ENCODE peak calls at places on chromosome 9, in five cellular contexts. X, U, S, L and K are unnamed samples.

GRCh38 chr9:124342946-124343485 is 72.2 kb downstream of the PSMB7 start:
- DNase-seq in S (peak; percentile 51), U (peak; percentile 39), X (no peak), L (peak; percentile 40), K (peak; percentile 45)

GRCh38 chr9:135618866-135619598 is 20.3 kb downstream of the GLT6D1 start:
- DNase-seq in L (no peak), X (no peak), S (no peak), U (no peak), K (no peak)

GRCh38 chr9:18689881-18690280 is 215.9 kb downstream of the ADAMTSL1 start:
- DNase-seq in L (no peak), S (no peak), U (no peak), X (no peak), K (no peak)

GRCh38 chr9:445033-445432 is 230.4 kb downstream of the DOCK8 start:
- DNase-seq in S (no peak), U (no peak), L (no peak), X (peak; percentile 30), K (no peak)

GRCh38 chr9:10260501-10260900 is 352.3 kb downstream of the PTPRD start:
- DNase-seq in L (no peak), X (no peak), S (peak; percentile 75), U (peak; percentile 8), K (no peak)

GRCh38 chr9:137315581-137316011 is 13.5 kb upstream of the NRARP start:
- DNase-seq in L (no peak), S (no peak), U (no peak), X (no peak), K (no peak)

GRCh38 chr9:14317667-14318255 is 3.8 kb upstream of the NFIB start:
- DNase-seq in U (no peak), S (no peak), L (no peak), X (no peak), K (no peak)

GRCh38 chr9:120477534-120478001 is 102.4 kb downstream of the CDK5RAP2 start:
- DNase-seq in S (peak; percentile 67), U (peak; percentile 80), X (peak; percentile 39), L (peak; percentile 43), K (peak; percentile 71)

GRCh38 chr9:18730241-18730640 is 256.3 kb downstream of the ADAMTSL1 start:
- DNase-seq in U (no peak), S (no peak), L (no peak), X (no peak), K (no peak)

GRCh38 chr9:2489838-2490314 is 131.7 kb upstream of the VLDLR start:
- DNase-seq in L (no peak), U (no peak), X (no peak), S (no peak), K (no peak)

GRCh38 chr9:99819484-99820329 is 2.0 kb upstream of the NR4A3 start:
- DNase-seq in S (peak; percentile 96), U (peak; percentile 96), X (peak; percentile 94), L (peak; percentile 94), K (peak; percentile 89)

GRCh38 chr9:135051316-135052038 is 36.0 kb upstream of the OLFM1 start:
- DNase-seq in L (no peak), U (no peak), X (no peak), S (no peak), K (no peak)

DNA sequence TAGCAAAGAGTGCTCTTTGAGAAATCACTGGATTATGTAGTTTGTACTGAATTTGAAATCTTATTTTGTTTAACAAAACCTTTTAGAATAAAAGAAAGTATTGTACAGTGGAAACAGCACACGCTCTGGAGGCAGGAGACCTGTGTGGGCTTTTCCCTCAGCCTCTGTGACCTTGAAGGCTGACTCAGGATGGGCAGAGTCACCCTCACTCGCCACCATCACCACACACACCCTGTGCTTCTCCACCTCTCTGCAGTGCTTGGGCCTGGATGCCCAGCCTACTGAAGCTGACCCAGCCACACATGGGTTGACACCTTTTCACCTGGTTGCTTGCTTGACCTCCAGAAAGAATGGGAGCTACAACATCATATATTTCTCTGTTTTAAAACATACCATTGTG is 19.6 kb downstream of the ANGPTL2 start:
- DNase-seq in S (no peak), X (no peak), U (no peak), L (no peak), K (no peak)
- H3K4me3 ChIP-seq in S (no peak overlapping the region), X (no peak overlapping the region), U (no peak overlapping the region), L (no peak overlapping the region), K (no peak overlapping the region)

GRCh38 chr9:89311346-89312153 is 555 bp downstream of the CKS2 start:
- DNase-seq in L (no peak), X (peak; percentile 61), S (no peak), U (no peak), K (peak; percentile 30)

GRCh38 chr9:89312154-89312616 is 1.2 kb downstream of the CKS2 start:
- DNase-seq in U (peak; percentile 46), X (no peak), L (no peak), S (peak; percentile 59), K (peak; percentile 36)

GRCh38 chr9:89315482-89315881 is 2.8 kb upstream of the SECISBP2 start:
- DNase-seq in U (no peak), L (no peak), X (no peak), S (no peak), K (no peak)

GRCh38 chr9:89314955-89315354 is 3.3 kb upstream of the SECISBP2 start:
- DNase-seq in X (no peak), U (no peak), L (no peak), S (no peak), K (no peak)

GRCh38 chr9:89313842-89314241 is 2.8 kb downstream of the CKS2 start:
- DNase-seq in L (no peak), U (no peak), X (no peak), S (no peak), K (no peak)
- H3K4me1 ChIP-seq in L (peaks cover 3% of the 10 kb centered on the region), U (peaks cover 23% of the 10 kb centered on the region), X (peaks cover 9% of the 10 kb centered on the region), S (peaks cover 2% of the 10 kb centered on the region), K (no peaks in the 10 kb centered on the region)

DNA sequence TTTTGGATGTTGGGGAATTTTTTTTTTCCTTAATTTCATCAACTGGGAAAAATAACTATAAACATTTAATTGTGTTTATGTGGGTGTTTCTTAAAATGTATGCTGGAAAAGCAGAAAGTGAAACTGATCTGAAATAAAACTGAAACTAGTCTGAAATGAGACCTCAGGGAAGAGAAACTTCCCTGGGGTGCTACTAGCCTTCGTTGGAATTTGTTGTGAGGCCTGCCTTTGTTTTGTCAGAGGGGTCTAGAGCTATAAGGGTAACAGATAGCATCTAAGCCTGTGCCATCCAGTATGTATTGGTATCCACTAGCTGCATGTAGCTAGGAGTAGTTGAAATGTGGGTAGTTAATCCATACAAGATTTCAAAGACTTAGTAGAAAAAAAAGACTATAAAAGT is 10.4 kb downstream of the ZNF618 start:
- DNase-seq in U (peak; percentile 51), X (no peak), L (no peak), S (peak; percentile 50), K (no peak)
- H3K4me3 ChIP-seq in U (no peak overlapping the region), X (no peak overlapping the region), L (no peak overlapping the region), S (no peak overlapping the region), K (no peak overlapping the region)

DNA sequence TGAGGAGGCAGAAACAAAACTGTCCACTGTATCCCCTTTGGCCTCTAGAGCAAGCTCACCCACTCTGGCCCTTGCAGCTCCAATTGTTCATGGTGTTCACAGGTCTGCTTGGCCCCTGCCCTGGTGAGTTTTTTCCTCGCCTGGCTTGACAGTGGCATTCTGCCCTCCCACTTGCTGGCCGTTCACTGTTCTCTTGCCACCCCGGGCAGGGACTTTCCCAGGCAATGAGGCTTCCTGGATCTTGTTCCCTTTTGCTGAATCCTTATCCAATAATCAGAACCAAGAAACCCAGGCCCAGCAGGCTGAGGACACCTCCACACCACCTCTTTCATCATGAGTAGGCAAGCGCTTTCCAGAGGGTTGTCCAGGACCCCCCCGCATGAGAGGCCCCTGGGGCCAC is 31.2 kb downstream of the ZNF618 start:
- DNase-seq in U (no peak), S (no peak), L (no peak), X (no peak), K (no peak)
- H3K4me1 ChIP-seq in U (peaks cover 8% of the 10 kb centered on the region), S (no peaks in the 10 kb centered on the region), L (peaks cover 3% of the 10 kb centered on the region), X (peaks cover 35% of the 10 kb centered on the region), K (no peaks in the 10 kb centered on the region)

DNA sequence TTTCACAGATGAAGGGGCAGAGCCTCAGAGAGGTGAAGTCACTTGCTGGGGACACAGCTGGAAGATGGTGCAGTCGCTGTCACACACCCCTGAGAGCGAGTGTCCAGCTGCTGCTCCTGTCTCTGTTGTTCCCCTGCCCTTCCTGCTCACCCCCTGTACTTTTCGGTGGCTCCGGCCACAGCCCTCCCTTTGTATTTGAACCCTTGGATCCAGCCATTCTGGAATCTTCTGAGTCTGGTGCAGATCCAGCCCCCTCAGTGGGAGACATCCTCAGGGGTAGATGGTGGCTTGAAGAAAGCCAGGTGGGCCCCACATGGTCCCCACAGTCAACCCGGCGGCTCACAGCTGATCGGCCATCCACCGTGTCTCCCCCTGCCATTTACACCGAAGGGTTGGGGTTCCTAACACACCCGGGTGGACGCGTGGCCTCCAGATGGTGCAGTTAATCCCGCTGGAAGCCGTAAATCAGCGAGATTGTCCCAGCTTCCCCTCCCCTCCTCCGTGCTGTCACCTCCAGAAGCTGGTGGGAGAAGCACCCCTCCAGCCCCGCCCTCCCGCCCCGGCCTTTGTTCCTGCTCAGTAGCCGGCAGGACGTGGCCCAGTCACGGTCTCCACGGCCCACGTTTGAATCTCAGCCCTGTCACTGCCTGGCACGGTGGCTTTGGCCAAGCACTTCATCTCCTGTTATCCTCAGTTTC is 204.8 kb downstream of the C9orf50 start:
- DNase-seq in L (no peak), S (no peak), U (no peak), X (no peak), K (no peak)
- H3K4me3 ChIP-seq in L (no peak overlapping the region), S (no peak overlapping the region), U (no peak overlapping the region), X (no peak overlapping the region), K (no peak overlapping the region)

GRCh38 chr9:27368317-27368985 is 71.5 kb upstream of the EQTN start:
- DNase-seq in S (peak; percentile 70), L (peak; percentile 15), X (no peak), U (no peak), K (no peak)
- H3K4me1 ChIP-seq in S (peaks cover 9% of the 10 kb centered on the region), L (peaks cover 24% of the 10 kb centered on the region), X (peaks cover 24% of the 10 kb centered on the region), U (peaks cover 69% of the 10 kb centered on the region), K (peaks cover 12% of the 10 kb centered on the region)

GRCh38 chr9:133608881-133609280 is 308 bp downstream of the FAM163B start:
- DNase-seq in X (no peak), L (no peak), U (peak; percentile 63), S (no peak), K (no peak)
- H3K4me3 ChIP-seq in X (peak overlapping the region; percentile 22), L (no peak overlapping the region), U (peak overlapping the region; percentile 46), S (no peak overlapping the region), K (no peak overlapping the region)